ENCODE peak calls at places on chromosome 2, in six cellular contexts. G, T, W, C, I and V are unnamed samples.
A peak's percentile ranks its signal among the peaks of the same experiment; 100 is the strongest.

GRCh38 chr2:43328157-43328556 is 101.8 kb upstream of the ZFP36L2 start:
- DNase-seq in C (no peak), I (no peak), T (no peak), W (no peak), G (no peak), V (no peak)

GRCh38 chr2:165872101-165872791 is 78.2 kb upstream of the GALNT3 start:
- DNase-seq in C (no peak), I (no peak), T (no peak), G (no peak), W (no peak), V (peak; percentile 73)

GRCh38 chr2:88903744-88904353 is 212.4 kb downstream of the RPIA start:
- DNase-seq in T (no peak), I (no peak), C (peak; percentile 29), G (peak; percentile 5), W (peak; percentile 17), V (peak; percentile 34)

GRCh38 chr2:176584333-176584732 is 315.1 kb downstream of the MTX2 start:
- DNase-seq in G (no peak), W (peak; percentile 32), I (no peak), T (no peak), C (no peak), V (peak; percentile 65)

GRCh38 chr2:120231974-120232635 is 8.9 kb upstream of the TMEM185B start:
- DNase-seq in C (peak; percentile 7), W (peak; percentile 27), G (peak; percentile 51), I (peak; percentile 47), T (peak; percentile 81), V (no peak)

GRCh38 chr2:229033816-229034215 is 237.3 kb downstream of the PID1 start:
- DNase-seq in C (no peak), I (no peak), W (no peak), G (no peak), T (no peak), V (no peak)

GRCh38 chr2:66437055-66437454 is 2.1 kb downstream of the MEIS1 start:
- DNase-seq in W (no peak), T (no peak), C (no peak), I (no peak), G (no peak), V (peak; percentile 46)

GRCh38 chr2:104859310-104860130 is 5.6 kb downstream of the POU3F3 start:
- DNase-seq in C (peak; percentile 66), I (no peak), G (no peak), W (no peak), T (no peak), V (no peak)

GRCh38 chr2:121382744-121383143 is 97.7 kb upstream of the TFCP2L1 start:
- DNase-seq in T (no peak), C (peak; percentile 17), W (no peak), G (no peak), I (no peak), V (peak; percentile 23)

GRCh38 chr2:7613831-7614230 is 696.6 kb downstream of the RNF144A start:
- DNase-seq in T (no peak), W (no peak), G (no peak), C (no peak), I (no peak), V (no peak)

GRCh38 chr2:69564604-69565003 is 78.9 kb downstream of the AAK1 start:
- DNase-seq in T (no peak), C (no peak), I (no peak), W (no peak), G (no peak), V (no peak)

GRCh38 chr2:205675861-205676516 is 6.3 kb upstream of the NRP2 start:
- DNase-seq in I (no peak), C (peak; percentile 85), W (peak; percentile 79), T (no peak), G (no peak), V (peak; percentile 82)

GRCh38 chr2:239285071-239285931 is 115.5 kb downstream of the HDAC4 start:
- DNase-seq in I (no peak), T (no peak), C (no peak), W (no peak), G (no peak), V (no peak)

GRCh38 chr2:25383806-25384205 is 42.1 kb upstream of the DNMT3A start:
- DNase-seq in W (no peak), T (no peak), I (no peak), C (no peak), G (no peak), V (no peak)

GRCh38 chr2:43455735-43456642 is 139.8 kb downstream of the THADA start:
- DNase-seq in G (peak; percentile 48), T (no peak), I (no peak), W (peak; percentile 28), C (no peak), V (peak; percentile 55)

GRCh38 chr2:196389670-196390069 is 218.3 kb upstream of the STK17B start:
- DNase-seq in C (no peak), I (no peak), T (no peak), G (peak; percentile 46), W (peak; percentile 13), V (peak; percentile 10)

GRCh38 chr2:223314831-223315230 is 262.8 kb downstream of the KCNE4 start:
- DNase-seq in C (no peak), T (no peak), I (no peak), W (peak; percentile 21), G (no peak), V (peak; percentile 49)

GRCh38 chr2:19504400-19505198 is 146.2 kb upstream of the OSR1 start:
- DNase-seq in I (no peak), C (no peak), W (no peak), G (no peak), T (no peak), V (no peak)

GRCh38 chr2:221370942-221371221 is 201.2 kb downstream of the EPHA4 start:
- DNase-seq in G (no peak), T (no peak), I (no peak), W (no peak), C (no peak), V (no peak)